ENCODE peak calls at places on chromosomes 12 and 14, in five cellular contexts. V, L, X, G and Z are unnamed samples.

GRCh38 chr14:103499709-103500108 is 22.9 kb downstream of the CKB start:
- DNase-seq in V (no peak), L (no peak), X (no peak), G (no peak), Z (no peak)

GRCh38 chr14:79278286-79278797 is 933.0 kb downstream of the DIO2 start:
- DNase-seq in V (no peak), L (no peak), X (no peak), G (no peak), Z (no peak)

GRCh38 chr14:35336171-35337073 is 44.2 kb downstream of the PSMA6 start:
- DNase-seq in V (peak), L (no peak), X (no peak), G (no peak), Z (peak)

GRCh38 chr12:76156314-76156713 is 71.8 kb upstream of the NAP1L1 start:
- DNase-seq in V (no peak), L (no peak), X (no peak), G (no peak), Z (no peak)

GRCh38 chr12:115771065-115771464 is 506.4 kb downstream of the MED13L start:
- DNase-seq in V (no peak), L (no peak), X (peak), G (no peak), Z (no peak)

GRCh38 chr14:74483321-74483720 is 9.8 kb downstream of the NPC2 start:
- DNase-seq in V (no peak), L (no peak), X (no peak), G (no peak), Z (no peak)

GRCh38 chr12:132385923-132386751 is 56.7 kb upstream of the GALNT9 start:
- DNase-seq in V (no peak), L (no peak), X (no peak), G (no peak), Z (no peak)

GRCh38 chr14:100246809-100247428 is 8.0 kb downstream of the YY1 start:
- DNase-seq in V (no peak), L (no peak), X (peak), G (peak), Z (peak)

GRCh38 chr14:100531591-100532121 is 55.6 kb downstream of the BEGAIN start:
- DNase-seq in V (no peak), L (no peak), X (no peak), G (no peak), Z (no peak)

GRCh38 chr14:102479777-102480176 is 29.8 kb downstream of the ANKRD9 start:
- DNase-seq in V (peak), L (no peak), X (no peak), G (no peak), Z (no peak)

GRCh38 chr12:100987552-100988277 is 193.1 kb downstream of the ANO4 start:
- DNase-seq in V (no peak), L (no peak), X (peak), G (peak), Z (no peak)

GRCh38 chr14:54337314-54337713 is 59.5 kb upstream of the CDKN3 start:
- DNase-seq in V (no peak), L (no peak), X (no peak), G (no peak), Z (no peak)